ENCODE peak calls at places on chromosomes 7 and 10, in four cellular contexts. One of them, this sample, is unnamed. For H3K9me3 and H3K27me3, the result is how much of the 10 kb centered on the place peaks cover.

GRCh38 chr7:66929935-66930334 is 8.9 kb downstream of the TMEM248 start:
- DNase-seq in effector memory CD4-positive, alpha-beta T cell: no peak
- DNase-seq in IMR-90: no peak
- DNase-seq in hepatocyte: no peak
- DNase-seq in this sample: no peak

GRCh38 chr10:92897916-92898315 is 49.6 kb downstream of the EXOC6 start:
- DNase-seq in effector memory CD4-positive, alpha-beta T cell: no peak
- DNase-seq in IMR-90: no peak
- DNase-seq in hepatocyte: no peak
- DNase-seq in this sample: no peak

GRCh38 chr10:97774811-97775294 is 3.1 kb upstream of the SFRP5 start:
- DNase-seq in effector memory CD4-positive, alpha-beta T cell: no peak
- DNase-seq in IMR-90: no peak
- DNase-seq in hepatocyte: no peak
- DNase-seq in this sample: no peak

GRCh38 chr10:77505431-77506334 is 131.9 kb downstream of the KCNMA1 start:
- DNase-seq in effector memory CD4-positive, alpha-beta T cell: no peak
- DNase-seq in hepatocyte: peak
- DNase-seq in IMR-90: peak
- DNase-seq in this sample: peak

GRCh38 chr7:87435546-87435945 is 39.9 kb downstream of the ABCB4 start:
- DNase-seq in hepatocyte: no peak
- DNase-seq in effector memory CD4-positive, alpha-beta T cell: no peak
- DNase-seq in IMR-90: peak
- DNase-seq in this sample: peak

GRCh38 chr7:45901566-45901965 is 13.3 kb downstream of the IGFBP1 start:
- DNase-seq in hepatocyte: no peak
- DNase-seq in effector memory CD4-positive, alpha-beta T cell: no peak
- DNase-seq in IMR-90: no peak
- DNase-seq in this sample: no peak

GRCh38 chr7:24139996-24140395 is 144.0 kb upstream of the NPY start:
- DNase-seq in hepatocyte: no peak
- DNase-seq in effector memory CD4-positive, alpha-beta T cell: no peak
- DNase-seq in IMR-90: no peak
- DNase-seq in this sample: no peak

GRCh38 chr7:135475521-135475920 is 34.4 kb downstream of the CNOT4 start:
- DNase-seq in effector memory CD4-positive, alpha-beta T cell: no peak
- DNase-seq in IMR-90: no peak
- DNase-seq in hepatocyte: no peak
- DNase-seq in this sample: no peak

GRCh38 chr7:69508736-69509135 is 89.5 kb upstream of the AUTS2 start:
- DNase-seq in effector memory CD4-positive, alpha-beta T cell: no peak
- DNase-seq in hepatocyte: no peak
- DNase-seq in IMR-90: no peak
- DNase-seq in this sample: no peak

GRCh38 chr7:69504733-69505132 is 93.5 kb upstream of the AUTS2 start:
- DNase-seq in IMR-90: no peak
- DNase-seq in effector memory CD4-positive, alpha-beta T cell: no peak
- DNase-seq in hepatocyte: no peak
- DNase-seq in this sample: no peak

DNA sequence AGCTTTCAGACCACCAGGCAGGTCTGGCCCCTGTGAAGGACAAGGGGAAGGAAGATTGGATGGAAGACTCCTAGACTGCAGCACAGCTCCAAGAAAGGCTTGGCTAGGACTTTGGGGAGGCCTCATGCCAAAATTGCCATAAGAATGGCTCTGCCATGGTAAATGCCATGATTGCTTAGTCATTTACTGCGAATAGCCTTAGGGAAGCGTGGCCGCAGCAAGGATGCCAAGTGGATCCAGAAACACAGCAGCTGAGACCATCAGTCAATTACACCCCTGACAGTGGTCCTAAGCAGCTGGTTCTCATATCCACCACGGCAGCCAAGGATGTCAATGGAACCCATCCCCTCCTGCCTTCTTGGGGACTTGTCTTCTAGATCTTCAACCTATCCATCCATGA is 88.2 kb upstream of the AUTS2 start:
- DNase-seq in effector memory CD4-positive, alpha-beta T cell: no peak
- DNase-seq in IMR-90: no peak
- DNase-seq in hepatocyte: no peak
- DNase-seq in this sample: no peak
- H3K9me3 ChIP-seq in effector memory CD4-positive, alpha-beta T cell: under half
- H3K9me3 ChIP-seq in IMR-90: under half
- H3K9me3 ChIP-seq in hepatocyte: under half
- H3K9me3 ChIP-seq in this sample: under half

GRCh38 chr7:97004237-97004930 is 969 bp upstream of the DLX6 start:
- DNase-seq in IMR-90: no peak
- DNase-seq in effector memory CD4-positive, alpha-beta T cell: no peak
- DNase-seq in hepatocyte: no peak
- DNase-seq in this sample: no peak
- H3K27me3 ChIP-seq in IMR-90: half or more
- H3K27me3 ChIP-seq in effector memory CD4-positive, alpha-beta T cell: half or more
- H3K27me3 ChIP-seq in hepatocyte: half or more
- H3K27me3 ChIP-seq in this sample: half or more

GRCh38 chr7:261341-262250 is 28.4 kb upstream of the FOXL3 start:
- DNase-seq in effector memory CD4-positive, alpha-beta T cell: no peak
- DNase-seq in hepatocyte: no peak
- DNase-seq in IMR-90: no peak
- DNase-seq in this sample: no peak

GRCh38 chr7:258476-259190 is 31.3 kb upstream of the FOXL3 start:
- DNase-seq in IMR-90: no peak
- DNase-seq in effector memory CD4-positive, alpha-beta T cell: no peak
- DNase-seq in hepatocyte: no peak
- DNase-seq in this sample: no peak

GRCh38 chr7:260441-261281 is 29.3 kb upstream of the FOXL3 start:
- DNase-seq in effector memory CD4-positive, alpha-beta T cell: no peak
- DNase-seq in hepatocyte: no peak
- DNase-seq in IMR-90: no peak
- DNase-seq in this sample: no peak

GRCh38 chr7:259191-259505 is 30.8 kb upstream of the FOXL3 start:
- DNase-seq in IMR-90: no peak
- DNase-seq in effector memory CD4-positive, alpha-beta T cell: no peak
- DNase-seq in hepatocyte: no peak
- DNase-seq in this sample: no peak

GRCh38 chr7:259751-260405 is 30.1 kb upstream of the FOXL3 start:
- DNase-seq in IMR-90: no peak
- DNase-seq in hepatocyte: no peak
- DNase-seq in effector memory CD4-positive, alpha-beta T cell: no peak
- DNase-seq in this sample: no peak
- H3K9me3 ChIP-seq in IMR-90: under half
- H3K9me3 ChIP-seq in hepatocyte: under half
- H3K9me3 ChIP-seq in effector memory CD4-positive, alpha-beta T cell: under half
- H3K9me3 ChIP-seq in this sample: under half

GRCh38 chr7:157843336-157844140 is 506.7 kb downstream of the DNAJB6 start:
- DNase-seq in hepatocyte: no peak
- DNase-seq in effector memory CD4-positive, alpha-beta T cell: no peak
- DNase-seq in IMR-90: no peak
- DNase-seq in this sample: no peak

GRCh38 chr7:157846281-157846680 is 509.5 kb downstream of the DNAJB6 start:
- DNase-seq in effector memory CD4-positive, alpha-beta T cell: no peak
- DNase-seq in hepatocyte: no peak
- DNase-seq in IMR-90: no peak
- DNase-seq in this sample: no peak

GRCh38 chr7:157844611-157845010 is 507.8 kb downstream of the DNAJB6 start:
- DNase-seq in effector memory CD4-positive, alpha-beta T cell: no peak
- DNase-seq in hepatocyte: no peak
- DNase-seq in IMR-90: no peak
- DNase-seq in this sample: no peak

GRCh38 chr7:157845203-157845810 is 508.5 kb downstream of the DNAJB6 start:
- DNase-seq in IMR-90: no peak
- DNase-seq in effector memory CD4-positive, alpha-beta T cell: no peak
- DNase-seq in hepatocyte: no peak
- DNase-seq in this sample: no peak

DNA sequence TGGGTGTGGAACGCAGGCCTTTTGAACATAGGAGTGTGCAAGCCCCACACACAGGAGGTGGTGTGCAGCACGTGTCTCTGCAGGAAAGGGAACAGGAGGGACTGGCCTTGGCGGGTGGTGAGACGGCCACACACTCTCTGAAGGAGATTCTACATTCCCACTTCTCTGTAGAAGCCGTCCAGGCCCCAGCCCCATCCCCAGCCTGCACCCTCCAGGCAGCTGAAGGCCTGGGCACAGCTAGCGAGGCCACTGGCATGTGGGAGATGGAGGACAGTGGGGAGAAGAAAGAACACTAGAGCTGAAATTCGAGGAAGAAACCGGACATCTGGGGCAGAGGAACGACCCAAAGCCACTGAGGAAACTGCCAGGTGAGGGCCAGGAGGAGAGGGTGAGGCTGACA is 507.3 kb downstream of the DNAJB6 start:
- DNase-seq in effector memory CD4-positive, alpha-beta T cell: no peak
- DNase-seq in IMR-90: no peak
- DNase-seq in hepatocyte: no peak
- DNase-seq in this sample: no peak
- H3K27me3 ChIP-seq in effector memory CD4-positive, alpha-beta T cell: under half
- H3K27me3 ChIP-seq in IMR-90: under half
- H3K27me3 ChIP-seq in hepatocyte: under half
- H3K27me3 ChIP-seq in this sample: under half

GRCh38 chr10:43350139-43350538 is 21.3 kb upstream of the FXYD4 start:
- DNase-seq in IMR-90: no peak
- DNase-seq in hepatocyte: no peak
- DNase-seq in effector memory CD4-positive, alpha-beta T cell: no peak
- DNase-seq in this sample: no peak
- H3K9me3 ChIP-seq in IMR-90: under half
- H3K9me3 ChIP-seq in hepatocyte: under half
- H3K9me3 ChIP-seq in effector memory CD4-positive, alpha-beta T cell: under half
- H3K9me3 ChIP-seq in this sample: under half

This sample was measured in adipocyte.